ENCODE peak calls at places on chromosomes 1 and 21, in four cellular contexts. K, E, A and N are unnamed samples. For H3K4me1, the result is how much of the 10 kb centered on the place peaks cover.

GRCh38 chr21:45308211-45309068 is 20.7 kb upstream of the POFUT2 start:
- DNase-seq in K (peak), E (no peak), A (peak), N (no peak)

GRCh38 chr1:204618148-204618760 is 67.3 kb downstream of the LRRN2 start:
- DNase-seq in K (no peak), E (no peak), A (no peak), N (no peak)

GRCh38 chr1:161890574-161890973 is 124.5 kb downstream of the ATF6 start:
- DNase-seq in K (peak), E (peak), A (no peak), N (no peak)

GRCh38 chr1:94772230-94772641 is 47.9 kb upstream of the SLC44A3 start:
- DNase-seq in K (no peak), E (no peak), A (no peak), N (no peak)

GRCh38 chr1:91757760-91758545 is 128.0 kb downstream of the TGFBR3 start:
- DNase-seq in K (no peak), E (no peak), A (no peak), N (no peak)

GRCh38 chr1:83718338-83718737 is 280.6 kb downstream of the TTLL7 start:
- DNase-seq in K (no peak), E (no peak), A (no peak), N (no peak)

GRCh38 chr1:32828341-32828740 is 10.9 kb downstream of the S100PBP start:
- DNase-seq in K (no peak), E (peak), A (no peak), N (no peak)

GRCh38 chr21:31098576-31099005 is 60.3 kb upstream of the KRTAP19-8 start:
- DNase-seq in K (peak), E (peak), A (peak), N (peak)

GRCh38 chr1:9593492-9594465 is 5.1 kb downstream of the TMEM201 start:
- DNase-seq in K (peak), E (peak), A (no peak), N (no peak)
- TF ChIP-seq CTCF in K (no peak), E (peak), A (no peak), N (peak)

GRCh38 chr1:207323425-207323976 is 2.0 kb downstream of the CD55 start:
- DNase-seq in K (no peak), E (no peak), A (no peak), N (no peak)
- H3K4me1 ChIP-seq in K (under half), E (under half), A (under half), N (under half)

DNA sequence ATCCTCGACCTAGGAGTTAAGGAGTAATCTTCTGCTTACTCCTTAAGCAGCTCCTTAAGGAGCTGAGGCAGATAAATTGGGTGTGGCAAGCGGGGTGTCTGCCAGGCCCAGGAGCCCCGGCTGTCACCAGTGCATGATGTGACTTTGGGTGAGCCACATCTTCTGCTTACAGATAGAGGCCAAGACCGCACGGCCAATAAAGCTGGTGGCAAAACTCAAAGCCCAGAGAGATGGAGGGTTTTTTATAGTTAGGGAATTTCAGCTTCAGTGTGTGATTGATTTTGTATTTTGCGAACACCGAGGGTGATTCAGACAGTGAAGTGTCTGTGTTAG is 9.8 kb downstream of the MX2 start:
- DNase-seq in K (no peak), E (no peak), A (no peak), N (no peak)
- H3K4me3 ChIP-seq in K (no peak), E (no peak), A (no peak), N (no peak)

GRCh38 chr1:158999301-159000069 is 10.2 kb upstream of the IFI16 start:
- DNase-seq in K (no peak), E (peak), A (peak), N (peak)

GRCh38 chr1:158998781-158999161 is 10.9 kb upstream of the IFI16 start:
- DNase-seq in K (no peak), E (peak), A (peak), N (no peak)

GRCh38 chr1:158996998-158997397 is 12.7 kb upstream of the IFI16 start:
- DNase-seq in K (no peak), E (no peak), A (no peak), N (no peak)

GRCh38 chr1:159000070-159000409 is 9.7 kb upstream of the IFI16 start:
- DNase-seq in K (no peak), E (no peak), A (no peak), N (no peak)

DNA sequence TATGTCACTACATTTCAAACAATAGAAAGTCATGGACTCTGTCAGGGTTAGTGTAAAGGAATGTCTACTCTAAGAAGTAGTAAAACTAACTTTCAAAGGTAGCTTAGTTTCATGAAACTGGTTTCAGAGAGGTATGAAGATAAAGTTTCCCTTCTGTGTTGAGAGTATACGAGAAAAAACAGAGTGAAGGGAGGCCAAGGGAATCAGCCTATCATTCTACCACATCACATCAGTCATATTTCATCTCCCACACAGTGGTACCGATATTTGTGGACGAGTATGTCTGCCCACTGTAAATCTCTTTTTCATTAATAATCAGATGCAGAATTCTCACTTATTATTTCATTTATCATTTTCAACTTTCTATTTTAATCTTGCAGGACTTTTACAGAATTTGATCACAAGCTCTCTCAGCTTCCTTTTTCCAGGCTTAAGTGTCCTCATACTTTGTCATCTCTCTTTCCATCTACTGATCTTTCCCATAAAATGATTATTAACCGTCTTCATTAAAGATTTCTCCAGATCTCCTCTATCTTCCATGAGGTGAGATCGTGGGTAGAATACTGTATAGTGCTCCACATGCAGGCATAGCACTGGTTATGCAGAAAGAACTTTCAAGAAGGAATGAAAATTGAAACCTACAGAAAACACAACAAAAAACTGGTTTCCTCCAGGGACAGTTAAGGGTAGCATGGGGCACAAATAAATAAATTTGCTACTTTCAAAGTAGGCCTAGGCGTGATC is 11.5 kb upstream of the IFI16 start:
- DNase-seq in K (no peak), E (no peak), A (no peak), N (no peak)
- TF ChIP-seq CTCF in K (no peak), E (no peak), A (no peak), N (no peak)

GRCh38 chr1:151992345-151993083 is 1.1 kb downstream of the S100A10 start:
- DNase-seq in K (peak), E (peak), A (peak), N (peak)
- H3K4me1 ChIP-seq in K (under half), E (under half), A (under half), N (half or more)

GRCh38 chr1:24322636-24323177 is 3.5 kb downstream of the GRHL3 start:
- DNase-seq in K (no peak), E (no peak), A (no peak), N (no peak)
- H3K4me3 ChIP-seq in K (no peak), E (peak), A (peak), N (peak)

DNA sequence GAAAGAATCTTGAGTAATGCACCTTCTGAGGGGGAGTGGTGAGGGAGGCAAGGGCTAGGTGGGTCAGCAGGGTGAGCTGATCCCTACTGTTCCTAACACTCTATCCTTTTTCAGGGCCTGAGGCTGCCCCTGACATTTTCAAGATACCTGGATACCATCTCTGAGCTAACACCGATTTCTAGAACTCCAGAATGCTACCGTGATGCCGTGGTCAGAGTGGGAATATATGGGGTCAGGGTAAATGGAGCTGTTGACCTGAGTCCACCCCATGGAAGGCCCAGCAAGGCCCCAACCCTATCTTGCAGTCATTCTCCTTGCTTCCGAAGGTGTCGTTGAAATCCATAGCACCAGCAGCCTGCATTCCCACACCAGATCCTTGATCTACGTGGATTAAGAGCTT is 18.0 kb upstream of the PTPRF start:
- DNase-seq in K (no peak), E (no peak), A (no peak), N (no peak)
- TF ChIP-seq CTCF in K (no peak), E (no peak), A (no peak), N (no peak)